ENCODE peak calls at places on chromosome 3, in five cellular contexts. N is epithelial cell of proximal tubule, Y is cardiac muscle cell, E is choroid plexus epithelial cell, F is HFFc6. L is an unnamed sample.

GRCh38 chr3:119276657-119277056 is 17.5 kb upstream of the ARHGAP31 start:
- DNase-seq in N (no peak), Y (no peak), E (no peak), F (no peak), L (no peak)

GRCh38 chr3:58281069-58281468 is 25.0 kb upstream of the RPP14 start:
- DNase-seq in N (no peak), Y (no peak), E (no peak), F (no peak), L (no peak)

GRCh38 chr3:12934431-12934830 is 93.1 kb upstream of the RPL32 start:
- DNase-seq in N (no peak), Y (peak; percentile 63), E (peak; percentile 40), F (peak; percentile 51), L (peak; percentile 81)

GRCh38 chr3:82707035-82707434 is 945.6 kb upstream of the GBE1 start:
- DNase-seq in N (no peak), Y (no peak), E (no peak), F (no peak), L (no peak)

GRCh38 chr3:87855626-87856025 is 203.2 kb downstream of the CGGBP1 start:
- DNase-seq in N (no peak), Y (peak; percentile 19), E (peak; percentile 65), F (peak; percentile 86), L (no peak)

GRCh38 chr3:167380004-167380689 is at the start of gene ZBBX:
- DNase-seq in N (peak; percentile 29), Y (peak; percentile 83), E (peak; percentile 85), F (peak; percentile 58), L (peak; percentile 45)

GRCh38 chr3:31493187-31493586 is 39.5 kb upstream of the STT3B start:
- DNase-seq in N (no peak), Y (no peak), E (no peak), F (no peak), L (no peak)

GRCh38 chr3:42843730-42844713 is 31.7 kb downstream of the CYP8B1 start:
- DNase-seq in N (no peak), Y (peak; percentile 25), E (no peak), F (no peak), L (peak; percentile 48)

GRCh38 chr3:39911465-39912309 is 102.3 kb downstream of the MYRIP start:
- DNase-seq in N (no peak), Y (peak; percentile 78), E (peak; percentile 31), F (peak; percentile 45), L (no peak)

GRCh38 chr3:191087391-191087790 is 111.7 kb upstream of the OSTN start:
- DNase-seq in N (no peak), Y (no peak), E (no peak), F (no peak), L (no peak)

GRCh38 chr3:189237516-189237915 is 65.7 kb downstream of the TPRG1 start:
- DNase-seq in N (no peak), Y (no peak), E (peak; percentile 9), F (no peak), L (no peak)

GRCh38 chr3:37925157-37925556 is 63.5 kb downstream of the CTDSPL start:
- DNase-seq in N (no peak), Y (no peak), E (no peak), F (no peak), L (no peak)

GRCh38 chr3:105561875-105562274 is 195.2 kb downstream of the ALCAM start:
- DNase-seq in N (no peak), Y (no peak), E (no peak), F (no peak), L (no peak)

GRCh38 chr3:65901236-65901635 is 137.5 kb downstream of the MAGI1 start:
- DNase-seq in N (no peak), Y (peak; percentile 36), E (no peak), F (no peak), L (no peak)

GRCh38 chr3:24726423-24726822 is 231.8 kb upstream of the THRB start:
- DNase-seq in N (no peak), Y (no peak), E (no peak), F (no peak), L (no peak)

GRCh38 chr3:110886514-110886913 is 185.1 kb upstream of the NECTIN3 start:
- DNase-seq in N (no peak), Y (no peak), E (no peak), F (no peak), L (no peak)

GRCh38 chr3:65473746-65474145 is 565.0 kb downstream of the MAGI1 start:
- DNase-seq in N (no peak), Y (peak; percentile 11), E (peak; percentile 23), F (peak; percentile 25), L (no peak)

GRCh38 chr3:196629234-196629633 is 10.3 kb upstream of the NRROS start:
- DNase-seq in N (no peak), Y (no peak), E (no peak), F (no peak), L (no peak)

GRCh38 chr3:21620511-21621395 is 130.3 kb downstream of the ZNF385D start:
- DNase-seq in N (peak; percentile 61), Y (no peak), E (no peak), F (no peak), L (no peak)

GRCh38 chr3:80192871-80193270 is 425.1 kb upstream of the ROBO1 start:
- DNase-seq in N (no peak), Y (peak; percentile 6), E (peak; percentile 44), F (no peak), L (no peak)

GRCh38 chr3:46998121-46998851 is 18.8 kb downstream of the NBEAL2 start:
- DNase-seq in N (no peak), Y (peak; percentile 68), E (peak; percentile 65), F (no peak), L (peak; percentile 51)

GRCh38 chr3:196965804-196966173 is 2.8 kb downstream of the PIGZ start:
- DNase-seq in N (no peak), Y (no peak), E (no peak), F (no peak), L (no peak)

GRCh38 chr3:66138336-66139234 is 82.2 kb upstream of the SLC25A26 start:
- DNase-seq in N (no peak), Y (peak; percentile 81), E (peak; percentile 83), F (peak; percentile 59), L (peak; percentile 27)

GRCh38 chr3:46995901-46996562 is 16.6 kb downstream of the NBEAL2 start:
- DNase-seq in N (no peak), Y (no peak), E (no peak), F (no peak), L (no peak)

GRCh38 chr3:141646760-141647561 is 91.1 kb upstream of the RNF7 start:
- DNase-seq in N (no peak), Y (peak; percentile 85), E (peak; percentile 86), F (peak; percentile 20), L (no peak)

GRCh38 chr3:27669505-27670085 is 52.5 kb downstream of the EOMES start:
- DNase-seq in N (no peak), Y (no peak), E (no peak), F (no peak), L (no peak)

GRCh38 chr3:141469712-141470111 is 17.1 kb upstream of the RASA2 start:
- DNase-seq in N (no peak), Y (no peak), E (no peak), F (peak; percentile 40), L (no peak)

GRCh38 chr3:18076301-18076700 is 333.9 kb upstream of the TBC1D5 start:
- DNase-seq in N (no peak), Y (no peak), E (no peak), F (no peak), L (no peak)

GRCh38 chr3:183766745-183767606 is 58.4 kb downstream of the MAP6D1 start:
- DNase-seq in N (peak; percentile 19), Y (peak; percentile 83), E (peak; percentile 88), F (peak; percentile 67), L (peak; percentile 57)

GRCh38 chr3:99918720-99919119 is 101.1 kb downstream of the CMSS1 start:
- DNase-seq in N (no peak), Y (no peak), E (no peak), F (no peak), L (no peak)
- TF ChIP-seq CTCF in N (no peak), Y (no peak), E (no peak), F (no peak), L (no peak)

DNA sequence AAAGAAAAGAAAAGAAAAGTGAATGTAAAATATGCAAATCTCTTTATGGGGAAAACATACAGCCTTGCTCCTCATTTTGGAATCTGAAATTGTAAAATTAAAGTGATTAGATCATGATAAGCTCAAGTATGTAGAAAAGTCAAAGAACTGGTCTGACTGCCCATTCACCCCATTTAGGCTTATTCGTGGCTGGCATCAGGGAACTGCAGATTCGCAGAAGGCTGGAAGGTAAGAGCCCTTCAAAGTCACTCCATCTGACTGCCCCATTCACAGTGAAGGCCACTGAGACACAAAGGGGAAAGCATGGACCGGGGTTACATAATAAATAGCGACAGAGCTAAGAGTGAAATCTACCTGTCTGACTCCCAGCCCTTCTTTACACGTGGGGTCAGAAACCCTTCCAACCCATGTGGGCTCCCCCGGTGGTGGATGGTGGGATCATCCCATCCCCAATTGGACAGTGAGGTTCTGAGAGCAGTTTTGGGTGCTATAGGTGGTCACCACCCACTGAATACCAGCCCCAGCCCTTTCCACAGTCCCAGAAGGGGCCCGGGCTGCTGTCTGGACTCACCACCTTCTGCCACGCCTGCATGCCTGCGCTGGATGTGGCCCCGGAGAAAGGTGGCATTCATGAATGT is 18.1 kb downstream of the DZIP1L start:
- DNase-seq in N (no peak), Y (no peak), E (no peak), F (no peak), L (no peak)
- TF ChIP-seq CTCF in N (peak; percentile 55), Y (peak; percentile 52), E (peak; percentile 58), F (peak; percentile 68), L (no peak)

GRCh38 chr3:107753494-107753893 is 230.7 kb downstream of the BBX start:
- DNase-seq in N (no peak), Y (peak; percentile 47), E (peak; percentile 58), F (peak; percentile 4), L (no peak)
- TF ChIP-seq CTCF in N (peak; percentile 84), Y (peak; percentile 65), E (peak; percentile 78), F (peak; percentile 76), L (peak; percentile 13)

GRCh38 chr3:155673411-155673810 is 71.5 kb downstream of the PLCH1 start:
- DNase-seq in N (no peak), Y (no peak), E (no peak), F (no peak), L (no peak)
- TF ChIP-seq CTCF in N (no peak), Y (no peak), E (no peak), F (no peak), L (no peak)

GRCh38 chr3:177521305-177521704 is 324.0 kb upstream of the TBL1XR1 start:
- DNase-seq in N (no peak), Y (no peak), E (no peak), F (no peak), L (no peak)
- TF ChIP-seq CTCF in N (no peak), Y (no peak), E (no peak), F (no peak), L (peak; percentile 10)

GRCh38 chr3:52809149-52809548 is 14.6 kb downstream of the ITIH3 start:
- DNase-seq in N (no peak), Y (no peak), E (no peak), F (no peak), L (no peak)
- TF ChIP-seq CTCF in N (no peak), Y (no peak), E (no peak), F (no peak), L (no peak)

DNA sequence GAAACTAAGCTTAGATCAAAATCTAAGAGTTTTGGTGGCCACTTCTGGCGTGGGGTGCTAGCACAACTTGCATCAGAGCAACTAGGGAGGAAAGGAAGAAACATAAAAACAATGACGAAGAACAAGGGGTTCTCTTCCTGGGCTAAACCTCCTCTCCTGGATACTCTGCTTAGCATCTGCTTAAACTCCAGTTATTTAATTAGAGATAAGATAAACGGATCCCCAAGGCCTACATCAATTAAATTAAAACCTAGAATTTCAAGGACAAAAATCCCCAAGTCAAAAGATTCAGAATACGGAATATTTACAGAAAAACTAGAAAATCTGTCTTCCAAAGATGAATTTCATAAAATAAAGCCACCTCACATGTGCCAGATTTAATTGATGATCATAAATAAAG is 281.9 kb downstream of the SHOX2 start:
- DNase-seq in N (no peak), Y (no peak), E (no peak), F (no peak), L (no peak)
- TF ChIP-seq CTCF in N (no peak), Y (no peak), E (no peak), F (no peak), L (no peak)

L was measured in uterus.